ENCODE peak calls at places on chromosomes 16 and 17, in six cellular contexts. One of them, this sample, is unnamed.

GRCh38 chr17:6712058-6712853 is 913 bp downstream of the SLC13A5 start:
- DNase-seq in WTC11: peak; percentile 65
- DNase-seq in K562: no peak
- DNase-seq in HepG2: peak; percentile 88
- DNase-seq in A549: peak; percentile 54
- DNase-seq in H1: peak; percentile 71
- DNase-seq in this sample: no peak

GRCh38 chr16:57949595-57950238 is 21.2 kb downstream of the CNGB1 start:
- DNase-seq in A549: no peak
- DNase-seq in WTC11: no peak
- DNase-seq in H1: no peak
- DNase-seq in K562: no peak
- DNase-seq in HepG2: no peak
- DNase-seq in this sample: no peak

GRCh38 chr16:17439580-17439979 is 31.2 kb downstream of the XYLT1 start:
- DNase-seq in WTC11: no peak
- DNase-seq in HepG2: no peak
- DNase-seq in H1: no peak
- DNase-seq in K562: no peak
- DNase-seq in A549: no peak
- DNase-seq in this sample: no peak

GRCh38 chr16:22264786-22265185 is 32.4 kb upstream of the POLR3E start:
- DNase-seq in WTC11: no peak
- DNase-seq in HepG2: no peak
- DNase-seq in H1: no peak
- DNase-seq in K562: no peak
- DNase-seq in A549: no peak
- DNase-seq in this sample: no peak

GRCh38 chr16:57572978-57573733 is 30.7 kb downstream of the ADGRG5 start:
- DNase-seq in K562: no peak
- DNase-seq in H1: no peak
- DNase-seq in WTC11: no peak
- DNase-seq in HepG2: no peak
- DNase-seq in A549: no peak
- DNase-seq in this sample: no peak

GRCh38 chr17:2683912-2684311 is 27.7 kb downstream of the CLUH start:
- DNase-seq in WTC11: no peak
- DNase-seq in K562: no peak
- DNase-seq in A549: peak; percentile 58
- DNase-seq in H1: no peak
- DNase-seq in HepG2: no peak
- DNase-seq in this sample: peak; percentile 19

GRCh38 chr17:64130559-64131001 is 636 bp upstream of the ERN1 start:
- DNase-seq in A549: no peak
- DNase-seq in K562: no peak
- DNase-seq in HepG2: no peak
- DNase-seq in H1: no peak
- DNase-seq in WTC11: no peak
- DNase-seq in this sample: peak; percentile 83

GRCh38 chr16:27972500-27972899 is 91.0 kb downstream of the GSG1L start:
- DNase-seq in WTC11: peak; percentile 62
- DNase-seq in HepG2: peak; percentile 51
- DNase-seq in A549: peak; percentile 72
- DNase-seq in K562: peak; percentile 45
- DNase-seq in H1: peak; percentile 53
- DNase-seq in this sample: peak; percentile 49

GRCh38 chr17:62692721-62693431 is 65.4 kb downstream of the MRC2 start:
- DNase-seq in A549: peak; percentile 51
- DNase-seq in H1: peak; percentile 77
- DNase-seq in K562: peak; percentile 92
- DNase-seq in HepG2: peak; percentile 24
- DNase-seq in WTC11: peak; percentile 78
- DNase-seq in this sample: no peak

GRCh38 chr16:73050115-73051099 is 2.5 kb upstream of the ZFHX3 start:
- DNase-seq in WTC11: no peak
- DNase-seq in A549: no peak
- DNase-seq in K562: no peak
- DNase-seq in H1: no peak
- DNase-seq in HepG2: no peak
- DNase-seq in this sample: no peak

GRCh38 chr17:77453613-77454559 is 313.1 kb downstream of the SEC14L1 start:
- DNase-seq in A549: no peak
- DNase-seq in H1: no peak
- DNase-seq in K562: peak; percentile 79
- DNase-seq in WTC11: no peak
- DNase-seq in HepG2: peak; percentile 98
- DNase-seq in this sample: no peak

GRCh38 chr16:80806957-80807356 is 2.6 kb upstream of the CDYL2 start:
- DNase-seq in A549: peak; percentile 7
- DNase-seq in WTC11: no peak
- DNase-seq in HepG2: peak; percentile 11
- DNase-seq in H1: no peak
- DNase-seq in K562: no peak
- DNase-seq in this sample: peak; percentile 98

GRCh38 chr17:35170968-35171771 is 23.0 kb downstream of the SLC35G3 start:
- DNase-seq in WTC11: no peak
- DNase-seq in A549: peak; percentile 37
- DNase-seq in H1: no peak
- DNase-seq in K562: no peak
- DNase-seq in HepG2: no peak
- DNase-seq in this sample: peak; percentile 53

GRCh38 chr17:1153795-1154546 is 25.8 kb downstream of the ABR start:
- DNase-seq in A549: peak; percentile 55
- DNase-seq in HepG2: peak; percentile 16
- DNase-seq in K562: peak; percentile 23
- DNase-seq in H1: peak; percentile 61
- DNase-seq in WTC11: peak; percentile 75
- DNase-seq in this sample: no peak

GRCh38 chr16:3095869-3096268 is 3.2 kb downstream of the ZSCAN10 start:
- DNase-seq in HepG2: no peak
- DNase-seq in H1: no peak
- DNase-seq in K562: peak; percentile 69
- DNase-seq in WTC11: no peak
- DNase-seq in A549: peak; percentile 35
- DNase-seq in this sample: no peak
- TF ChIP-seq CTCF in HepG2: no peak
- TF ChIP-seq CTCF in H1: peak; percentile 26
- TF ChIP-seq CTCF in K562: peak; percentile 65
- TF ChIP-seq CTCF in WTC11: no peak
- TF ChIP-seq CTCF in A549: peak; percentile 19
- TF ChIP-seq CTCF in this sample: peak; percentile 7

GRCh38 chr16:85245307-85246172 is 133.3 kb upstream of the CIBAR2 start:
- DNase-seq in WTC11: peak; percentile 73
- DNase-seq in H1: peak; percentile 82
- DNase-seq in K562: peak; percentile 76
- DNase-seq in A549: peak; percentile 69
- DNase-seq in HepG2: peak; percentile 51
- DNase-seq in this sample: peak; percentile 53
- TF ChIP-seq JUN in WTC11: no peak
- TF ChIP-seq JUN in H1: no peak
- TF ChIP-seq JUN in K562: peak; percentile 3
- TF ChIP-seq JUN in A549: no peak
- TF ChIP-seq JUN in HepG2: no peak
- TF ChIP-seq JUN in this sample: no peak

GRCh38 chr17:45306623-45307022 is 10.2 kb downstream of the MAP3K14 start:
- DNase-seq in HepG2: no peak
- DNase-seq in WTC11: no peak
- DNase-seq in A549: no peak
- DNase-seq in K562: no peak
- DNase-seq in H1: no peak
- DNase-seq in this sample: no peak
- TF ChIP-seq CTCF in HepG2: no peak
- TF ChIP-seq CTCF in WTC11: no peak
- TF ChIP-seq CTCF in A549: peak; percentile 21
- TF ChIP-seq CTCF in K562: peak; percentile 28
- TF ChIP-seq CTCF in H1: peak; percentile 20
- TF ChIP-seq CTCF in this sample: no peak

DNA sequence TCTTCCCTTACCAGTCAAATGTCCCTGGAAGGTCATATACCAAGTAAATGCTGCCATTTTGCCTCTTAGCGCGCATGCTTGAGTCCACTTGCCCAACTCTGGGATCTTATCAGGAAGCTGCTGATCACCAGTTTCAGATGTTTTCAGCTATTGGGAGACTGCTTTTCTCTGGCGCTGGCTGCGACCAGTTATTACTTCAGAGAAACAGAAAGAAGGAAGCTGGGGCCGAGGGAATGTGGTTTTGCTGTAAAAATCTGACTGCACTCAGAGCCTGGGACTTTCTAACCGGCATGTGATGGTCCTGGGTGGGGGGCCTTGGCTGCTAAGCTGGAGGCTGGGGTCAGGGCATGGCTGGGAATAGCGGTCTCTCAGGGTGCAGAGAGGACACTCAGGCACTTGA is 145.6 kb downstream of the CYLD start:
- DNase-seq in H1: peak; percentile 34
- DNase-seq in HepG2: no peak
- DNase-seq in K562: no peak
- DNase-seq in A549: no peak
- DNase-seq in WTC11: no peak
- DNase-seq in this sample: no peak
- TF ChIP-seq JUN in H1: no peak
- TF ChIP-seq JUN in HepG2: no peak
- TF ChIP-seq JUN in K562: no peak
- TF ChIP-seq JUN in A549: no peak
- TF ChIP-seq JUN in WTC11: no peak
- TF ChIP-seq JUN in this sample: no peak